ENCODE peak calls at places on chromosomes 7 and 10, in five cellular contexts. C is cardiac fibroblast, U is ACHN, Z is NCI-H146, G is pancreas. F is an unnamed sample.

GRCh38 chr10:67659497-67659896 is 36.5 kb downstream of the CTNNA3 start:
- DNase-seq in G (no peak), C (no peak), U (no peak), Z (no peak), F (no peak)

GRCh38 chr7:106205621-106206222 is 79.1 kb downstream of the NAMPT start:
- DNase-seq in C (peak), U (peak), Z (no peak), G (no peak), F (peak)

GRCh38 chr7:150384406-150385239 is 5.5 kb downstream of the ZNF775 start:
- DNase-seq in G (peak), Z (peak), U (no peak), C (no peak), F (no peak)

GRCh38 chr10:13709931-13710690 is 123.3 kb downstream of the PRPF18 start:
- DNase-seq in Z (no peak), G (no peak), C (no peak), U (no peak), F (no peak)

GRCh38 chr10:117997673-117998072 is 49.1 kb downstream of the RAB11FIP2 start:
- DNase-seq in C (no peak), Z (no peak), U (no peak), G (no peak), F (no peak)

GRCh38 chr10:66837990-66838389 is 87.8 kb upstream of the LRRTM3 start:
- DNase-seq in G (no peak), C (peak), U (peak), Z (no peak), F (no peak)

GRCh38 chr7:1854521-1855395 is 184.7 kb downstream of the ELFN1 start:
- DNase-seq in Z (no peak), U (no peak), C (no peak), G (peak), F (no peak)

GRCh38 chr7:133301444-133301843 is 48.6 kb downstream of the EXOC4 start:
- DNase-seq in Z (no peak), G (no peak), U (no peak), C (peak), F (no peak)

GRCh38 chr7:6226194-6226799 is 46.1 kb downstream of the CYTH3 start:
- DNase-seq in C (peak), Z (no peak), U (no peak), G (no peak), F (no peak)

GRCh38 chr10:18334116-18334867 is 194.1 kb downstream of the CACNB2 start:
- DNase-seq in G (no peak), U (no peak), Z (no peak), C (peak), F (no peak)

GRCh38 chr7:73974101-73974947 is 53.6 kb upstream of the ELN start:
- DNase-seq in U (no peak), C (no peak), G (no peak), Z (no peak), F (no peak)

GRCh38 chr7:149209518-149210269 is 14.3 kb downstream of the ZNF282 start:
- DNase-seq in U (peak), C (peak), Z (no peak), G (no peak), F (peak)

GRCh38 chr10:103658049-103658577 is 164.6 kb downstream of the NEURL1 start:
- DNase-seq in U (no peak), G (no peak), C (peak), Z (no peak), F (peak)

GRCh38 chr7:116018731-116019130 is 11.8 kb downstream of the TFEC start:
- DNase-seq in U (no peak), C (no peak), Z (no peak), G (no peak), F (no peak)

GRCh38 chr7:105268511-105269392 is 120.0 kb downstream of the SRPK2 start:
- DNase-seq in Z (peak), C (peak), G (no peak), U (peak), F (peak)

GRCh38 chr10:86402283-86402931 is 35.8 kb upstream of the GRID1 start:
- DNase-seq in G (peak), U (peak), C (peak), Z (peak), F (peak)

GRCh38 chr10:91271886-91272285 is 51.4 kb downstream of the PCGF5 start:
- DNase-seq in G (no peak), Z (no peak), C (no peak), U (no peak), F (no peak)

GRCh38 chr10:111338798-111339197 is 262.0 kb downstream of the ADRA2A start:
- DNase-seq in C (no peak), G (no peak), Z (no peak), U (no peak), F (no peak)

GRCh38 chr7:1539346-1540321 is 9.1 kb downstream of the MAFK start:
- DNase-seq in G (peak), U (no peak), Z (no peak), C (no peak), F (no peak)

GRCh38 chr7:48084727-48085432 is 4.2 kb upstream of the UPP1 start:
- DNase-seq in C (peak), G (no peak), Z (no peak), U (peak), F (peak)

GRCh38 chr10:78981257-78981969 is 87.4 kb upstream of the ZMIZ1 start:
- DNase-seq in C (no peak), Z (no peak), U (no peak), G (peak), F (no peak)

GRCh38 chr7:83921798-83922607 is 272.6 kb downstream of the SEMA3A start:
- DNase-seq in G (no peak), U (no peak), C (peak), Z (peak), F (no peak)

GRCh38 chr7:122528879-122529481 is 169.9 kb downstream of the RNF133 start:
- DNase-seq in Z (peak), G (no peak), U (peak), C (peak), F (peak)